ENCODE peak calls at places on chromosomes 5 and 9, in six cellular contexts. W is effector memory CD4-positive, alpha-beta T cell; X is PC-9; M is SJSA1; Q is endothelial cell of umbilical vein; H is astrocyte. I is an unnamed sample. For H3K36me3, the result is how much of the 10 kb centered on the place peaks cover.

GRCh38 chr5:62488531-62488930 is 76.0 kb downstream of the IPO11 start:
- DNase-seq in Q (no peak), M (no peak), W (no peak), X (no peak), H (no peak), I (no peak)

GRCh38 chr5:905139-905642 is 12.5 kb downstream of the TRIP13 start:
- DNase-seq in M (no peak), X (no peak), W (no peak), H (no peak), Q (no peak), I (no peak)

GRCh38 chr5:43569236-43569635 is 12.4 kb upstream of the PAIP1 start:
- DNase-seq in M (no peak), H (no peak), X (no peak), Q (no peak), W (no peak), I (no peak)

GRCh38 chr5:169547508-169547907 is 36.1 kb upstream of the SPDL1 start:
- DNase-seq in M (no peak), W (no peak), H (no peak), X (no peak), Q (no peak), I (no peak)

GRCh38 chr5:139562847-139563246 is 1.7 kb downstream of the UBE2D2 start:
- DNase-seq in M (no peak), Q (peak), X (no peak), H (no peak), W (no peak), I (no peak)

GRCh38 chr9:72871685-72872084 is 81.2 kb downstream of the ALDH1A1 start:
- DNase-seq in H (no peak), Q (peak), X (no peak), M (peak), W (no peak), I (no peak)

GRCh38 chr5:56440871-56441740 is 208.0 kb upstream of the ANKRD55 start:
- DNase-seq in X (peak), W (no peak), M (peak), H (peak), Q (no peak), I (peak)

GRCh38 chr5:28576022-28576421 is 1537.6 kb upstream of the CDH9 start:
- DNase-seq in X (no peak), W (no peak), M (no peak), Q (peak), H (peak), I (no peak)

GRCh38 chr9:113993838-113994540 is 84.1 kb downstream of the AMBP start:
- DNase-seq in X (no peak), H (peak), W (no peak), Q (peak), M (no peak), I (no peak)

GRCh38 chr9:36036253-36036779 is 397 bp upstream of the RECK start:
- DNase-seq in X (no peak), Q (no peak), W (no peak), H (no peak), M (no peak), I (no peak)

GRCh38 chr5:107672212-107673105 is 1.7 kb upstream of the EFNA5 start:
- DNase-seq in Q (peak), W (no peak), H (peak), M (peak), X (peak), I (peak)

GRCh38 chr9:75053869-75054268 is 25.8 kb upstream of the CARNMT1 start:
- DNase-seq in Q (no peak), M (no peak), W (no peak), H (no peak), X (no peak), I (no peak)

GRCh38 chr5:123452401-123452800 is 29.2 kb upstream of the CEP120 start:
- DNase-seq in Q (no peak), H (no peak), M (no peak), X (no peak), W (no peak), I (no peak)

GRCh38 chr9:93675336-93676150 is 99.2 kb downstream of the PHF2 start:
- DNase-seq in Q (no peak), X (no peak), W (no peak), M (no peak), H (no peak), I (no peak)

GRCh38 chr5:40716000-40716399 is 36.3 kb downstream of the PTGER4 start:
- DNase-seq in Q (peak), X (no peak), H (no peak), W (no peak), M (peak), I (no peak)

GRCh38 chr9:21234153-21234687 is 5.6 kb downstream of the IFNA14 start:
- DNase-seq in M (no peak), X (no peak), W (no peak), Q (no peak), H (no peak), I (no peak)

GRCh38 chr9:83489961-83490360 is 48.2 kb downstream of the FRMD3 start:
- DNase-seq in W (no peak), M (no peak), X (no peak), H (no peak), Q (no peak), I (no peak)

GRCh38 chr5:84688566-84688965 is 303.9 kb upstream of the EDIL3 start:
- DNase-seq in M (peak), X (no peak), H (peak), Q (no peak), W (no peak), I (peak)

GRCh38 chr5:153157156-153157555 is 333.3 kb upstream of the GRIA1 start:
- DNase-seq in M (no peak), Q (no peak), X (no peak), H (peak), W (no peak), I (no peak)

GRCh38 chr5:126301056-126301455 is 122.2 kb upstream of the GRAMD2B start:
- DNase-seq in Q (no peak), X (no peak), M (peak), H (no peak), W (no peak), I (no peak)

GRCh38 chr5:124962735-124963134 is 216.3 kb upstream of the ZNF608 start:
- DNase-seq in H (no peak), Q (no peak), X (no peak), M (no peak), W (no peak), I (no peak)

GRCh38 chr9:9949948-9950347 is 662.9 kb downstream of the PTPRD start:
- DNase-seq in Q (no peak), X (no peak), M (no peak), W (no peak), H (no peak), I (no peak)
- H3K4me3 ChIP-seq in Q (no peak), X (no peak), M (no peak), W (no peak), H (no peak), I (no peak)

GRCh38 chr5:32233220-32233695 is 59.1 kb upstream of the GOLPH3 start:
- DNase-seq in H (no peak), M (no peak), X (peak), Q (no peak), W (no peak), I (no peak)
- H3K36me3 ChIP-seq in H (under half), M (under half), X (under half), Q (under half), W (under half), I (under half)

DNA sequence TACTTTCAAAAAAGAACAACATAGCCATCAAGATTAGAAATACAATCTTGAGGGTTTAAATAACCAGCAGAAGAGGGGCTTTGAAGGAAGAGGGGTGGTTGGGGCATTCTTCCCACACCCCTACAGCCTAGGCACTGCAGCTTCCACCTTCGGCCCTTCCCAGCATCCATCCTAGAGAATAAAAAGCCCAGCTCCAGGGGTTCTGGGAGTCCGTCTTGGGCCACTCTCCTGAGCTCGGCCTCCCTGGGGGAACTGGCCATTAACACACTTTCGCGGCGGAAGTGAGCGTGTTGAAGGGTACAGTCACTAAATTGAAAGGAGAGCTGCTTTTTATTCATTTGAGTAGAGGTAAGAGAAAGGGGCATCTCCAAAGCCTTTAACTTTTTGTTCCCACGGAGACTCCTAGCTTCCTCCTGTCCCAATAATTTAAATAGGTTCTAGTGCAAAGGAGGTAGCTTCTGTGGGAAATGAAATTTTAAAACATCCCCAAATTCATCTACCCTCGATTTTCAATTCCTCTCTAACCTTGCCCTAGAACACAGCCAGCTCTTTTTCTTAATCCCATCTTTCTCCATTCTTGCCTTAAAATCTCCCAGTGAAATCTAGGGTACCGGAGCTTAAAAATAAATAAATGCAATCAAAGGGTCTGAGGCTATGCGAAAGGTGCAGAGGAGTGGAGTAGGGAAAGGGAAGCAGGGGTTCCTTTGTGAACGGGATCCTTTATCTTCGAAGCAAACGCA is 31.1 kb upstream of the NFIB start:
- DNase-seq in Q (no peak), M (no peak), H (no peak), W (no peak), X (no peak), I (no peak)
- H3K4me3 ChIP-seq in Q (no peak), M (no peak), H (no peak), W (no peak), X (no peak), I (no peak)

GRCh38 chr9:106051573-106051972 is 357.2 kb downstream of the TMEM38B start:
- DNase-seq in H (no peak), W (no peak), M (no peak), X (no peak), Q (no peak), I (no peak)
- H3K36me3 ChIP-seq in H (under half), W (under half), M (under half), X (under half), Q (under half), I (under half)

GRCh38 chr5:129904667-129905466 is 602 bp downstream of the CHSY3 start:
- DNase-seq in H (no peak), M (no peak), Q (no peak), W (no peak), X (no peak), I (no peak)
- H3K4me3 ChIP-seq in H (peak), M (peak), Q (peak), W (peak), X (peak), I (peak)

GRCh38 chr5:135560858-135561257 is 17.9 kb downstream of the CXCL14 start:
- DNase-seq in M (peak), H (peak), Q (peak), W (no peak), X (peak), I (no peak)
- H3K36me3 ChIP-seq in M (under half), H (under half), Q (under half), W (under half), X (under half), I (under half)

GRCh38 chr5:2755811-2756210 is 4.3 kb upstream of the IRX2 start:
- DNase-seq in H (no peak), M (no peak), W (no peak), Q (no peak), X (no peak), I (no peak)
- H3K4me3 ChIP-seq in H (peak), M (peak), W (no peak), Q (no peak), X (no peak), I (peak)

GRCh38 chr5:150046031-150046430 is 40.3 kb downstream of the CSF1R start:
- DNase-seq in H (no peak), W (no peak), M (no peak), X (no peak), Q (no peak), I (no peak)

GRCh38 chr5:150043657-150044333 is 42.6 kb downstream of the CSF1R start:
- DNase-seq in H (peak), X (no peak), M (no peak), Q (no peak), W (no peak), I (no peak)

GRCh38 chr5:150045512-150045911 is 40.8 kb downstream of the CSF1R start:
- DNase-seq in W (no peak), X (no peak), M (no peak), H (no peak), Q (no peak), I (no peak)

GRCh38 chr5:150044712-150045111 is 41.6 kb downstream of the CSF1R start:
- DNase-seq in Q (no peak), X (no peak), M (no peak), H (peak), W (no peak), I (no peak)

GRCh38 chr5:150044334-150044681 is 42.0 kb downstream of the CSF1R start:
- DNase-seq in M (peak), X (no peak), H (peak), W (no peak), Q (peak), I (no peak)
- H3K36me3 ChIP-seq in M (half or more), X (under half), H (half or more), W (half or more), Q (under half), I (under half)

GRCh38 chr5:140827704-140828401 is at the start of gene PCDHA6:
- DNase-seq in M (no peak), H (no peak), W (no peak), Q (peak), X (no peak), I (no peak)
- H3K4me3 ChIP-seq in M (no peak), H (no peak), W (no peak), Q (no peak), X (no peak), I (no peak)

I was measured in BJ.